ENCODE peak calls at places on chromosomes 5 and 9, in six cellular contexts. P is IMR-90, U is HepG2, L is K562, I is A549, J is H1. T is an unnamed sample.

GRCh38 chr5:8912106-8912505 is 633.8 kb downstream of the SEMA5A start:
- DNase-seq in I (no peak), L (no peak), U (no peak), J (no peak), P (peak; percentile 66), T (no peak)

GRCh38 chr5:54753753-54754152 is 231.6 kb downstream of the ESM1 start:
- DNase-seq in U (no peak), L (no peak), P (no peak), J (no peak), I (no peak), T (no peak)

GRCh38 chr9:111937301-111937700 is 40.7 kb downstream of the UGCG start:
- DNase-seq in U (no peak), P (no peak), J (no peak), L (no peak), I (no peak), T (no peak)

GRCh38 chr9:132880311-132880661 is 1.6 kb downstream of the SPACA9 start:
- DNase-seq in P (no peak), J (no peak), U (no peak), I (no peak), L (no peak), T (no peak)

GRCh38 chr5:79702606-79703380 is 13.2 kb downstream of the CMYA5 start:
- DNase-seq in P (no peak), J (no peak), I (no peak), L (peak; percentile 44), U (peak; percentile 10), T (peak; percentile 62)

GRCh38 chr5:139925163-139925562 is 117.9 kb downstream of the NRG2 start:
- DNase-seq in J (no peak), L (no peak), I (no peak), U (no peak), P (no peak), T (no peak)

GRCh38 chr5:173767580-173768266 is 120.4 kb upstream of the CPEB4 start:
- DNase-seq in L (no peak), J (no peak), I (peak; percentile 35), P (no peak), U (peak; percentile 35), T (no peak)

GRCh38 chr5:136159457-136159856 is 26.8 kb downstream of the SMAD5 start:
- DNase-seq in L (no peak), U (no peak), J (no peak), P (peak; percentile 53), I (no peak), T (no peak)

GRCh38 chr5:153480401-153480800 is 10.1 kb upstream of the GRIA1 start:
- DNase-seq in I (no peak), L (no peak), J (no peak), P (peak; percentile 52), U (no peak), T (no peak)

GRCh38 chr9:127159949-127160610 is 37.6 kb upstream of the ANGPTL2 start:
- DNase-seq in J (no peak), P (no peak), I (no peak), L (no peak), U (no peak), T (no peak)

GRCh38 chr5:39980056-39980455 is 555.3 kb upstream of the DAB2 start:
- DNase-seq in J (no peak), U (no peak), L (no peak), P (no peak), I (no peak), T (no peak)

GRCh38 chr5:51201024-51201423 is 182.2 kb upstream of the ISL1 start:
- DNase-seq in P (no peak), I (no peak), L (no peak), U (no peak), J (no peak), T (no peak)

GRCh38 chr5:102628449-102629175 is 126.5 kb upstream of the PAM start:
- DNase-seq in L (no peak), I (no peak), P (peak; percentile 7), J (no peak), U (no peak), T (no peak)

GRCh38 chr9:1337169-1337568 is 287.0 kb downstream of the DMRT2 start:
- DNase-seq in U (no peak), L (no peak), I (peak; percentile 9), J (peak; percentile 1), P (no peak), T (no peak)

DNA sequence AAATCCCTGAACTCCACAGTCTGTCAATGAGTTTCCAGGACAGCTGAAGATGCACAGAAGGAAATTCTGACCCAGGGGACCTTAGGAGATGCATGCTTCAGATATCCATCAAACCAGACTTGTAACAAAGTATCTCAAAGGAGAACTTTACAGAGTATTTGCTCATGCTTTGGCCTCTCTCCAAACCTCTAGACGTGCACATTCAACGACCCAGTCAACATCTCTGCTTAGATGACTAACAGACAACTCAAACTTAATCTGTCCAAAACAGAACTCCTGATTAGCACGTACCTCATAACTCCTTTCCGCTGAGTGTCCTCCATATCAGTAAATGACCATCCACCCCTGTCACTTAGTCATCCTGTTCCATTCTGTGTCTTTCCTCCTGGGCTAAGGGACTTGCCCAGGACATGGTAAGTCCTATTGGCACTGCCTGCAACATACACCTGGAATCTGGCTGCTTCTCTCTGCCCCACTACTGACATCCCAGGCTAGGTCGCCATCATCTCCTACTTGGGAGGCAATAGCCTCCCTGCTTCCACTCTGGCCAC is 107.4 kb downstream of the LMNB1 start:
- DNase-seq in J (no peak), I (peak; percentile 32), L (peak; percentile 55), U (no peak), P (peak; percentile 96), T (no peak)
- TF ChIP-seq RFX5 in J (no peak), I (no peak), L (no peak), U (no peak), P (no peak), T (no peak)

GRCh38 chr9:88530051-88530450 is 4.9 kb upstream of the NXNL2 start:
- DNase-seq in U (peak; percentile 45), J (no peak), I (peak; percentile 45), L (no peak), P (peak; percentile 78), T (no peak)
- TF ChIP-seq RFX5 in U (no peak), J (no peak), I (no peak), L (no peak), P (no peak), T (no peak)

GRCh38 chr9:134182554-134183219 is 18.3 kb upstream of the RNU6ATAC start:
- DNase-seq in L (no peak), U (no peak), I (peak; percentile 29), P (peak; percentile 26), J (no peak), T (no peak)

GRCh38 chr9:134186471-134187109 is 22.2 kb upstream of the RNU6ATAC start:
- DNase-seq in J (no peak), U (no peak), L (peak; percentile 40), P (no peak), I (no peak), T (peak; percentile 25)

GRCh38 chr9:134187821-134188420 is 23.6 kb upstream of the RNU6ATAC start:
- DNase-seq in I (no peak), L (no peak), J (no peak), P (no peak), U (no peak), T (peak; percentile 25)

GRCh38 chr9:134187110-134187531 is 22.8 kb upstream of the RNU6ATAC start:
- DNase-seq in J (no peak), U (no peak), P (no peak), I (peak; percentile 47), L (peak; percentile 35), T (peak; percentile 28)

GRCh38 chr9:134185536-134186011 is 21.2 kb upstream of the RNU6ATAC start:
- DNase-seq in U (no peak), I (no peak), P (no peak), J (no peak), L (no peak), T (peak; percentile 28)
- TF ChIP-seq RFX5 in U (no peak), I (no peak), P (no peak), J (no peak), L (no peak), T (no peak)

DNA sequence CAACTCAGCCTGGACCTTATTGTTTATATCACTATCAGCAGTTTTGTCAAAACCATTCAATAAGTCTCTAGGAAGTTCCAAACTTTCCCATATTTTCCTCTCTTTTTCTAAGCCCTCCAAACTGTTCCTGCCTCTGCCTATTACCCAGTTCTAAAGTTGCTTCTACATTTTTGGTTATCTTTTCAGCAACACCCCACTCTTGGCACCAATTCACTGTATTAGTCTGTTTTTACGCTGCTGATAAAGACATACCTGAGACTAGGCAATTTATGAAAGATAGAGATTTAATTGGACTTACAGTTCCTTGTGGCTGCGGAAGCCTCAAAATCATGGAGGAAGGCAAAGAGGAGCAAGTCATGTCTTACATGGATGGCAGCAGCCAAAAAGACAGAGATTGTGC is 744.4 kb upstream of the ADAMTS16 start:
- DNase-seq in P (no peak), L (no peak), J (no peak), U (no peak), I (no peak), T (no peak)
- TF ChIP-seq RFX5 in P (no peak), L (no peak), J (no peak), U (no peak), I (no peak), T (no peak)